ENCODE peak calls at places on chromosomes 6 and 20, in four cellular contexts. I, C, Q and B are unnamed samples.

GRCh38 chr20:58569211-58570125 is 54.3 kb upstream of the APCDD1L start:
- DNase-seq in I (no peak), C (no peak), Q (no peak), B (no peak)

GRCh38 chr6:76684881-76685280 is 612.4 kb upstream of the IMPG1 start:
- DNase-seq in C (no peak), Q (no peak), I (peak; percentile 6), B (no peak)

GRCh38 chr6:16539086-16539931 is 222.0 kb downstream of the ATXN1 start:
- DNase-seq in C (no peak), I (peak; percentile 96), Q (no peak), B (no peak)

GRCh38 chr6:27669798-27670301 is 196.9 kb upstream of the ZNF184 start:
- DNase-seq in I (no peak), Q (no peak), C (peak; percentile 49), B (no peak)

GRCh38 chr6:108895591-108895990 is 47.4 kb downstream of the ARMC2 start:
- DNase-seq in I (no peak), Q (no peak), C (no peak), B (no peak)

GRCh38 chr6:52328303-52328662 is 33.7 kb upstream of the PAQR8 start:
- DNase-seq in C (no peak), Q (no peak), I (peak; percentile 96), B (no peak)

GRCh38 chr6:10000461-10000992 is 414.3 kb downstream of the TFAP2A start:
- DNase-seq in Q (no peak), C (no peak), I (no peak), B (no peak)

GRCh38 chr6:16747232-16748027 is 13.8 kb downstream of the ATXN1 start:
- DNase-seq in Q (no peak), C (no peak), I (peak; percentile 78), B (no peak)

GRCh38 chr20:41436679-41437078 is 70.1 kb upstream of the EMILIN3 start:
- DNase-seq in I (no peak), C (no peak), Q (no peak), B (no peak)

GRCh38 chr20:5774438-5774837 is 24.2 kb downstream of the SHLD1 start:
- DNase-seq in C (no peak), I (no peak), Q (no peak), B (no peak)

GRCh38 chr6:22681761-22682160 is 112.4 kb downstream of the HDGFL1 start:
- DNase-seq in C (no peak), Q (no peak), I (no peak), B (no peak)

GRCh38 chr6:107991061-107991460 is 33.1 kb upstream of the SEC63 start:
- DNase-seq in Q (no peak), I (no peak), C (no peak), B (no peak)

GRCh38 chr20:60137657-60138245 is 179.5 kb downstream of the CDH26 start:
- DNase-seq in C (no peak), I (no peak), Q (no peak), B (peak; percentile 62)

DNA sequence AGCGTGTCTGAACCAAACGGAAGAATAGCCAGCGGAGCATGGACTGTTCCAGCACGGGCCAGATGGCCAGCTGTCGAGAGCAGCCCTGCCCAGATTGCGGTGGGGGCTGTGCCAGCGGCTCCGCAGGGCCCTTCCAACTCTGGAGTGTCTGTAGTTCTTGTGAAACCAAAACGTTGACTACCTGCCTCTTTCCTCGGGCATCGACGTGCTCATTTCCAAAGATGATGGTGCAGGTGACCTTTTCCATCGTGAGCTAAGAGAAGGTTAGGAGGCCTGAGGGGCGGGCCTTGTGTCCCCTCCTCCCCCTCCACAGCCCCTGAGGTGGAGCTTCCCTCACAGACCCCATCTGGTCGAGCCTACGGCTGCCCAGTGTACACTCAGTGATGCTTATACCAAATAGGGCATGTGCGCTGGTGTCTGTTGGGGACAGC is 12.9 kb upstream of the C20orf144 start:
- DNase-seq in I (no peak), C (no peak), Q (no peak), B (no peak)
- TF ChIP-seq EP300 in I (no peak), C (no peak), Q (no peak), B (no peak)

DNA sequence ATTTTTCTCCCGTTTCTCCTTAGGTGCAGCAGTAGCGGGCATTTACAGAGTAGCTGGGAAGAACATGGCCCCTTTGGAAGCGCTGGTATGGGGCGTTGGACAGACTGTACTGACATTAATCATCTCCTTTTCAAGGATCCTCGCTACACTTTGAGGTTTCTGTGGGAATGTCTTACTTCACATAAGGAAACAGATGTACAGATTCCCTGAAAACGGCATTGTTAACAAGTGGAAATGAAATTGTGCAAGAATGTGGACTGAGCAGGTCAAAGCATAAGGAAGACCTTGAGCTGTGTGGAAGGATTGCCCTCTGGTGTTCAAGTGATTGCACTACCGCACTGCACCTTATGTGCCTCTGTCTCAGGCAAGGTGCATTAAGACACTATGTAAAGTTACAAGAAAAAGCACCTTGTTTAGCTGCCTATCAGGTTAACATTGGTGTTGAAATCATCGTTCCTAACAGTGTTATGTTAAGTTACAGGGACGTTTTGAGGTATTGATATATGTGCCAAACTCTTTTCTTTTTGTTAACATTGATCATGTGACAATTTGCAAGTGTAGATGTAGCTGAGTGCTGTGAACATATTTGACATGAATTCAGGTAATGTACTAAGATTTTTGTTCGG is 38.0 kb downstream of the TMEM170B start:
- DNase-seq in Q (peak; percentile 74), C (peak; percentile 71), I (peak; percentile 82), B (peak; percentile 41)
- TF ChIP-seq CTCF in Q (peak; percentile 92), C (peak; percentile 95), I (peak; percentile 99), B (peak; percentile 81)

GRCh38 chr6:170084166-170084730 is 206.6 kb downstream of the DLL1 start:
- DNase-seq in Q (no peak), I (no peak), C (no peak), B (no peak)

GRCh38 chr6:170086639-170087420 is 204.0 kb downstream of the DLL1 start:
- DNase-seq in Q (no peak), I (no peak), C (no peak), B (no peak)

GRCh38 chr6:170087946-170088348 is 202.9 kb downstream of the DLL1 start:
- DNase-seq in C (no peak), Q (peak; percentile 23), I (no peak), B (no peak)

GRCh38 chr6:170083236-170084051 is 207.4 kb downstream of the DLL1 start:
- DNase-seq in I (no peak), C (no peak), Q (no peak), B (no peak)

DNA sequence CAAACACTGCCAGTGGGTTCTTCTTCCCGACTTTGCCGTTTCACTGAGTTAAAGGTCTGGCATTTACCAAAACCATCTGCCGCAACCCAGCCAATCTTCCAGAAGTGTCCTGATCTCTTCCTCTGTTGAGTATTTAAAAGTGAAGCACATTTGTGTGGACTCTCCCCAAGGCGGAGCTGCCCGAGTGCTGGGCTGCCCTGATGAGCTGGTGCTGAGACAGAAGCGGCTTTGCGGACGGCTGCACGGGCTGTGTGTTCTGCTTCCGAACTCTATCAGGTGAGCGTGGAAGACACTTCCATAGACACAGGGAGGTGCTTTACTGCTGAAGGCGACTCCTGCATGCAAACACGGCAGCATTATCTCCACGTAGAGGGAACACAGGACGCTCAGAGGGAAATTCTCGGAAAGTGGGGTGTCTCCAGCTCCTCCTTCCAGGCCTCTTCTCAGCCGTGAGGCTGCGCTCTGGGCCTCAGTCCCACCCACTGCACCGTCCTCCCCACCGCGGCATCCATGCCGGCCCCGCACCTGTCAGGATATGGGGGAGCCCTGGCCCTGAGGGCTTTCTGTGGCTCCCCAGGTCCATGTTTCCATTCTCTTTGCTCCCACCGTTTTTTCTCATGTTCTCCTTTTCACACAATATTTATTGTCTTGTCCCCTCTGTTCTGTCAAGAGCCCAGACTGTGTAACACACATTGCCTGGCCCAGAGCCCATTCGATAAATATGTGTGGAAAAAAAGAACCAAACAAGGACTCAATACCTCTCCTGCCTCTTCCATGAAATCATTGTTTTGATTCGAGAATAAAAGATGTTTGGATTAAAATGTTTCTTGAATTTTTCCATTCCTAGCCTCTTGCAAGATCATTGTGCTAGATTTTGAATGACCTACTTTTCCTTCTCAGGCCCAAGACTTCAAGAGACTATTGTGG is 205.1 kb downstream of the DLL1 start:
- DNase-seq in Q (no peak), I (no peak), C (no peak), B (peak; percentile 33)
- TF ChIP-seq ATF3 in Q (no peak), I (no peak), C (no peak), B (no peak)

DNA sequence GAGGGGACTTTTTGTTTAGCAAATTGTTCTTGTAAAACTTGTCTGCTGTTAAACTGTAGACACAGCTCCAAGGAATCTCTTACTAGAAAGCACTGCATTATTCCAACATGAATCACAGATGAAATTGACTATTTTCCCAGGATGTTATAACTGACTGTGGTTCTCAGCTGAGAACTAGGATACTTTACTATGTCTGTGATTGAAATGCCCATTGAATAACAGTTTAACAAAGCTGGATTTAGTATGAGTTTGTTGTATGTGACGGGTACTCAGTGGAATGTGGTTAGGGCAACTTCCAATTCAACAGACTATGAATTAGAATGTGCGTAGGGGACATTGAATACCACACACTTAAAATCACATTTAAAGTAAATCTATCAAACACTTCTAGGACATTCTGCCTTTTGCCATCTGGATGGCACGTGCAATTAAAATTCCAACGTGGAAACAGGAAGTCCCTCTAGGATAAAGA is 193.4 kb upstream of the PREP start:
- DNase-seq in I (no peak), C (no peak), Q (no peak), B (no peak)
- TF ChIP-seq EP300 in I (no peak), C (no peak), Q (no peak), B (no peak)

DNA sequence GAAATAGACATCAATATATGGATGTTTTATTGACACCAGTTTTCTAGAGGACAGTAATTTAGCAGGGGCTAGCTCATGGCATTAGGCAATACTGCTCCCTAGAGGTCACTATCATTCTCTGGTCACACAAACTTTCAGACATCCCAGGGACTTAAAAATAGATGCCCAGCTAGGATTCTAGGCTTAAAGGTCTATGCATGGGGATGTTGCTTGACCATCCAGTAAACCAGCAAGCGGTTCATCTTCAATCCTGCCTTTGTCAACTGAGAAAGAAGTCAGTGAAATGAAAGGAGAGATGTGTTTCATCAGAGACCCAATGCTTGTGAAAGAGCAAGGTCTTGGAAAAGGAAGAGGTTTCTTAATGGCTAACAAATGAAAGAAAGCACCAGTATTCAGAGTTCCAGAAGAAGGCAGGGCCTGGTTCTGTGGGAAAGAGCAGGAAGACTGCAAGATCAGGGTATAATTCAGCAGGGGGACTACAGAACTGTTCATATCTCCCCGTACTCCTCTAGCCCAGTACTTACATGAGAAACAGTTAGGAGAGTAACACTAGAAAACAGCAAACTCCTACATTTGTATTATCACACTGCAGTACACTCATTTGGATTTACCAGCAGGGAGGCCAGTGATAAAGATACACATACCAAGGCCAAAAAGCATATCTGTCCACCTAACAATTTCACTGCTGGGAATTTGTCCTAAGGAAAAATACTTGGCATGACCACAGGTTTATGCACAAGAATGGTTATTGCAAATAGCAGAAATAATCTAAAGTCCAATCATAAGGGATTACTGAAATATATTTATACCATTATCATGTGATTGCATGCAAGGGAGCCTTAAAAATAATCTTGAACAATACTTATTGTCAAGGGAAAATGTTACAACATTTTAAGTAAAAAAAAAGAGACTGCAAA is 151.4 kb upstream of the LAMA2 start:
- DNase-seq in Q (no peak), C (no peak), I (peak; percentile 56), B (no peak)
- TF ChIP-seq CTCF in Q (peak; percentile 43), C (no peak), I (peak; percentile 79), B (no peak)

GRCh38 chr6:149964243-149965190 is 774 bp downstream of the ULBP1 start:
- DNase-seq in I (no peak), C (no peak), Q (no peak), B (no peak)
- TF ChIP-seq ATF3 in I (no peak), C (no peak), Q (no peak), B (no peak)

DNA sequence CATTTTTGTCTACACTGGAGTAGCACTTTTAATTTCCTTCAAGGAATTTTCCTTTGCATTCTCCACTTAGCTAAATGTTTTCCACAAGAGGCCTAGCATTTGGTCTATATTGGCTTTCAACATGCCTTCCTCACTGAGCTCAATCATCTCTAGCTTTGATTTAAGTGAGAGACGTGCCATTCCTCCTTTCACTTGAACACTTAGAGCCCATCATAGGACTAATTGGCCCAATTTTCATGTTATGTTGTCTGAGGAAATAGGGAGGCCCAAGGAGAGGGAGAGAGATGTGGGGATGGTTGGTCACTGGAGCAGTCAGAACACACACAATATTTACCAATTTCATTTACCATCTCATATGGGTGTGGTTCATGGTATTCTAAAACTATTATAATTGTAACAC is 645.0 kb downstream of the PRKN start:
- DNase-seq in I (no peak), Q (no peak), C (no peak), B (no peak)
- TF ChIP-seq EP300 in I (no peak), Q (no peak), C (no peak), B (no peak)